ENCODE peak calls at places on chromosome 6, in four cellular contexts. K is GM12878, S is HL-60, G is K562. I is an unnamed sample.

GRCh38 chr6:54053893-54054391 is 57.3 kb upstream of the MLIP start:
- DNase-seq in K (no peak), S (no peak), G (no peak), I (no peak)

GRCh38 chr6:558959-559358 is 97.9 kb downstream of the HUS1B start:
- DNase-seq in K (no peak), S (no peak), G (no peak), I (no peak)

GRCh38 chr6:155461636-155462035 is 6.0 kb upstream of the NOX3 start:
- DNase-seq in K (no peak), S (no peak), G (no peak), I (no peak)

GRCh38 chr6:158529629-158530028 is 30.3 kb upstream of the TMEM181 start:
- DNase-seq in K (no peak), S (no peak), G (no peak), I (no peak)

GRCh38 chr6:97594834-97595233 is 311.8 kb upstream of the MMS22L start:
- DNase-seq in K (no peak), S (no peak), G (no peak), I (no peak)

GRCh38 chr6:73236147-73236750 is 11.0 kb upstream of the KHDC1L start:
- DNase-seq in K (no peak), S (no peak), G (no peak), I (no peak)

GRCh38 chr6:42354707-42355106 is 97.0 kb downstream of the TRERF1 start:
- DNase-seq in K (no peak), S (no peak), G (no peak), I (no peak)

GRCh38 chr6:579339-579738 is 77.6 kb downstream of the HUS1B start:
- DNase-seq in K (no peak), S (no peak), G (peak), I (no peak)

GRCh38 chr6:87675004-87675681 is 26.9 kb downstream of the AKIRIN2 start:
- DNase-seq in K (no peak), S (no peak), G (no peak), I (no peak)

GRCh38 chr6:168968228-168968627 is 285.4 kb downstream of the THBS2 start:
- DNase-seq in K (no peak), S (peak), G (no peak), I (no peak)

GRCh38 chr6:74505391-74505790 is 700.5 kb downstream of the COL12A1 start:
- DNase-seq in K (no peak), S (no peak), G (no peak), I (no peak)

GRCh38 chr6:107704377-107705013 is 119.6 kb downstream of the SCML4 start:
- DNase-seq in K (no peak), S (no peak), G (peak), I (no peak)

GRCh38 chr6:87237804-87238203 is 82.4 kb downstream of the ZNF292 start:
- DNase-seq in K (no peak), S (peak), G (peak), I (no peak)

GRCh38 chr6:16985484-16986284 is 116.2 kb upstream of the STMND1 start:
- DNase-seq in K (no peak), S (no peak), G (no peak), I (no peak)

GRCh38 chr6:19410477-19410876 is 426.7 kb upstream of the ID4 start:
- DNase-seq in K (no peak), S (no peak), G (no peak), I (no peak)

GRCh38 chr6:137933696-137934095 is 66.6 kb downstream of the TNFAIP3 start:
- DNase-seq in K (no peak), S (no peak), G (no peak), I (no peak)
- TF ChIP-seq SPI1 in K (no peak), S (no peak), G (no peak), I (no peak)

GRCh38 chr6:33578588-33579011 is 1.5 kb downstream of the BAK1 start:
- DNase-seq in K (no peak), S (no peak), G (peak), I (peak)

GRCh38 chr6:33577718-33578117 is 2.4 kb downstream of the BAK1 start:
- DNase-seq in K (no peak), S (no peak), G (peak), I (no peak)

GRCh38 chr6:33578164-33578563 is 1.9 kb downstream of the BAK1 start:
- DNase-seq in K (no peak), S (no peak), G (peak), I (no peak)

GRCh38 chr6:33576668-33577067 is 3.4 kb downstream of the BAK1 start:
- DNase-seq in K (no peak), S (no peak), G (peak), I (no peak)

GRCh38 chr6:33577106-33577535 is 3.0 kb downstream of the BAK1 start:
- DNase-seq in K (no peak), S (peak), G (peak), I (no peak)
- TF ChIP-seq POLR2AphosphoS5 in K (no peak), S (peak), G (no peak), I (no peak)

DNA sequence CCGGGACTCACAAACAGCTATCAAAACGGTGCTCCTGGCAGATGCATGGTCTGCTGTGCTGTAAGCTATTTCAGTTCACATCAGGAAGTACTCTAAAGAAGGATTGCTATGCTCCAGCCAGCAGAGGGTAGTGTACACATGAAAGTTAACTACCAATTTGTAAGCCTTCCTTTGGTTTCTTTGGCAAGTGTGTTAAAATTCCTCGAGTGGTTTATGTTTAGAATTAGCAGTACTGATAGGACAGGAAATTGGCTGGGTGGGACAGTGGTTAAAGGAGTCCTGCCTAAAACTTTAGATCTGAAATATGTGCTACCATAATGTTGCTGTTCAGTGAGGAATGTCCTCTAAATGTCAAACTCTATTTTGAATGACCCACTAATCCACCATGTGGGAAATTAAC is 47.4 kb downstream of the TRMT11 start:
- DNase-seq in K (no peak), S (peak), G (peak), I (no peak)
- TF ChIP-seq SPI1 in K (no peak), S (no peak), G (no peak), I (no peak)

GRCh38 chr6:90911600-90911999 is 324.7 kb upstream of the MAP3K7 start:
- DNase-seq in K (no peak), S (no peak), G (no peak), I (no peak)
- TF ChIP-seq POLR2AphosphoS5 in K (no peak), S (no peak), G (no peak), I (no peak)

DNA sequence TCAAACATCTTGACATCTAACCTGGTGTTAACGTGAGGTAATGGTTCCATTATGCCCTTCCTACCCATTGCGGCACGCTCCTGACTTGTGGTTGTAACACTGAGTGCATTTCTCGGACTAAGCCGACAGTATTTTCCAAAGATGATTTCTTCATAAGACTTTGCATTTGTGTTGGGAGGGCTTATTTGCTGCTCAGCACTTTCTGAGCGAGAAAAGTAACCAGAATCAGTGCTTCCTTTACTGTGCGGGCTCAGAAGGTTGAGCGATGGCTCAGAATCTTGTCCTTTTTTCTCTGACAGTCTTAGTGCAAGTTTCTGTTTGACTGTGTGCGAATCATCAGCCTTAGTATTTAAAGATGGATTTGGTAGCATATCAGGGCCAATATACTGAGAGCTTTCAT is 171.7 kb downstream of the HIVEP2 start:
- DNase-seq in K (no peak), S (no peak), G (no peak), I (no peak)
- TF ChIP-seq SPI1 in K (no peak), S (no peak), G (no peak), I (no peak)

GRCh38 chr6:165986647-165987482 is 180.8 kb downstream of the TBXT start:
- DNase-seq in K (no peak), S (no peak), G (no peak), I (no peak)
- TF ChIP-seq POLR2AphosphoS5 in K (no peak), S (no peak), G (no peak), I (no peak)

GRCh38 chr6:41167173-41167963 is 4.5 kb upstream of the TREM2 start:
- DNase-seq in K (no peak), S (no peak), G (no peak), I (no peak)
- TF ChIP-seq SPI1 in K (no peak), S (peak), G (no peak), I (no peak)

DNA sequence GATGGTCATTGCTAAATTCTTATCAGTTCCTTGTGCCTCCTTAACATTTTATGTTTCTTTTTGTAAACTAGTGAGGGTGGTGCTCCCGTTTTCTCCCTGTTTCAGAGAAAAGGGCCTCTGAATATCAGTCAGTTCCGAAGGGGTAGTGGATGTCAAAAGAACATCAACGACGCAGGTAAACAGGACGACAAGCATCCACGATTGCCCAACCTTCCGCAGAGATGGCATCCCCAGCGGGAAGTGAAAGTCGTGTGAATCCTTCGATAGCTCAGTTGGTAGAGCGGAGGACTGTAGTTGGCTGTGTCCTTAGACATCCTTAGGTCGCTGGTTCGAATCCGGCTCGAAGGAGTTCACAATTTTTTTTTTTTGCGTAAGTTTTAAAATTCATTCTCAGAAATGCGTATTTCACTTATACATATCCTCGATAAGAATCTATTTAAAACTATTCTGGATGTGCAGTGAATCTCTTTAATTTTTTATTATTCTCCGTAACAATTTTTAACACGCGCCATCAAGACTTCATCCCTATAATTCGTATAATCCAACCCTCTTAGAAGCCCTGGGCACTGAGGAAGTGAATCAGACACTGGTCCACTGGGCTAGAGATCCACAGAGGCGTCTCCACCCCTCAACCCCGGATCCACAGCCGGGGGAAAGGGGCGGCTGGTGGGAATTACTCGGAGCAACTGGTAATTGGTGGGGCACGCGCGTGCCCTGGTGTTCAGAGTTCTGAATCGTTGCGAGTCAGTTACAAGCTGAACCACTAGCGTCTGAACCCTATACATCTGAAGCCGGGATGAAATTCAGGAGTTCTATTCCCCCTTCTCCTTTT is 27.9 kb upstream of the ABT1 start:
- DNase-seq in K (peak), S (peak), G (peak), I (peak)
- TF ChIP-seq POLR2AphosphoS5 in K (no peak), S (no peak), G (no peak), I (no peak)

DNA sequence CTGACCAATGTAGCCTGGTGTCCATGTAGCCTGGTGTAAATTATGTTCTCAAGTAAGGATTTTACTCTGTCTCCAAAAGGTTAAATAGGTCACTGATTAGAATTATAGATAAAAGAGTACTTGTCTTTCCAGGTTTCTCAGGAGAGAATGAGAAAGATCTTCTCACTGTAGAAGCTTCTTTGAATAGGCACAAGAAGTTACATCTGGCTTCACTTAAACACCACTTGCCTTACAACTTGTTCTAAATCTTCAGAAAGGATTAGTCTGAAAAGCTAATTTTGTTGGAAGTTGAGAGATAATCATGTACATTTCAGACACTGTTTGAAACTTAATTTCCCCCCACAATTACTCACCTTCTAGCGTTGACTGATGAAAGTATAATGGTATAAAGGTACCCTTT is 275.3 kb downstream of the FARS2 start:
- DNase-seq in K (no peak), S (no peak), G (no peak), I (no peak)
- TF ChIP-seq SPI1 in K (no peak), S (no peak), G (no peak), I (no peak)

GRCh38 chr6:23531666-23532065 is 594.3 kb upstream of the NRSN1 start:
- DNase-seq in K (no peak), S (no peak), G (no peak), I (no peak)
- TF ChIP-seq POLR2AphosphoS5 in K (no peak), S (no peak), G (no peak), I (no peak)